ENCODE peak calls at places on chromosomes 4 and X, in six cellular contexts. O is endothelial cell; I is left lobe of liver; B is activated CD8-positive, alpha-beta memory T cell treated with anti-CD3 and anti-CD28 coated beads, Interleukin-2, amount 50 U/mL, for 48 hours; J is AG10803; K is amniotic stem cell. Q is an unnamed sample.

GRCh38 chr4:2835978-2836377 is 7.7 kb upstream of the ADD1 start:
- DNase-seq in O (no peak), I (peak), B (no peak), J (no peak), K (no peak), Q (no peak)

GRCh38 chr4:53490965-53491622 is 100.2 kb downstream of the LNX1 start:
- DNase-seq in O (peak), I (no peak), B (no peak), J (peak), K (peak), Q (peak)

GRCh38 chrX:47831788-47832187 is 4.9 kb upstream of the ZNF81 start:
- DNase-seq in O (peak), I (peak), B (peak), J (peak), K (no peak), Q (no peak)

GRCh38 chrX:74656079-74656745 is 41.8 kb upstream of the RLIM start:
- DNase-seq in O (peak), I (no peak), B (no peak), J (peak), K (no peak), Q (no peak)

GRCh38 chr4:4417886-4418285 is 31.0 kb downstream of the NSG1 start:
- DNase-seq in O (no peak), I (no peak), B (no peak), J (no peak), K (no peak), Q (no peak)

GRCh38 chrX:3518870-3519269 is 172.4 kb upstream of the MXRA5 start:
- DNase-seq in O (no peak), I (no peak), B (no peak), J (peak), K (peak), Q (peak)

GRCh38 chr4:52958232-52958631 is 96.1 kb downstream of the RASL11B start:
- DNase-seq in O (no peak), I (no peak), B (no peak), J (peak), K (no peak), Q (no peak)

GRCh38 chrX:69555396-69556023 is 51.4 kb downstream of the NALF2 start:
- DNase-seq in O (no peak), I (no peak), B (no peak), J (no peak), K (no peak), Q (no peak)

GRCh38 chr4:65669008-65669971 is 999 bp downstream of the EPHA5 start:
- DNase-seq in O (peak), I (no peak), B (no peak), J (peak), K (no peak), Q (no peak)

GRCh38 chrX:39327255-39327654 is 526.0 kb downstream of the MID1IP1 start:
- DNase-seq in O (no peak), I (no peak), B (no peak), J (no peak), K (no peak), Q (no peak)

GRCh38 chr4:76208005-76208765 is 5.4 kb downstream of the SCARB2 start:
- DNase-seq in O (peak), I (peak), B (no peak), J (peak), K (peak), Q (peak)

GRCh38 chr4:140213736-140214135 is 59.8 kb upstream of the MAML3 start:
- DNase-seq in O (no peak), I (no peak), B (no peak), J (no peak), K (no peak), Q (no peak)

GRCh38 chr4:2289311-2289954 is 27.5 kb upstream of the MXD4 start:
- DNase-seq in O (no peak), I (peak), B (peak), J (no peak), K (no peak), Q (no peak)

GRCh38 chr4:76981649-76982048 is 32.1 kb downstream of the SEPTIN11 start:
- DNase-seq in O (no peak), I (no peak), B (no peak), J (no peak), K (no peak), Q (no peak)

GRCh38 chr4:172173206-172173605 is 360.0 kb downstream of the GALNTL6 start:
- DNase-seq in O (no peak), I (no peak), B (no peak), J (no peak), K (no peak), Q (no peak)

GRCh38 chr4:83870551-83870950 is 334.6 kb downstream of the GPAT3 start:
- DNase-seq in O (no peak), I (no peak), B (no peak), J (no peak), K (no peak), Q (no peak)

GRCh38 chr4:90543419-90544170 is 416.4 kb downstream of the CCSER1 start:
- DNase-seq in O (no peak), I (no peak), B (no peak), J (no peak), K (no peak), Q (no peak)

GRCh38 chrX:31679861-31680260 is 608.0 kb upstream of the FTHL17 start:
- DNase-seq in O (no peak), I (no peak), B (no peak), J (no peak), K (no peak), Q (no peak)

GRCh38 chr4:114384629-114385028 is 214.0 kb upstream of the UGT8 start:
- DNase-seq in O (peak), I (no peak), B (no peak), J (peak), K (peak), Q (no peak)

GRCh38 chr4:130336585-130337217 is 1240.7 kb downstream of the C4orf33 start:
- DNase-seq in O (no peak), I (no peak), B (no peak), J (peak), K (peak), Q (no peak)

GRCh38 chr4:92599044-92599443 is 295.3 kb downstream of the GRID2 start:
- DNase-seq in O (no peak), I (no peak), B (no peak), J (no peak), K (no peak), Q (no peak)

GRCh38 chr4:150960818-150961217 is 54.3 kb downstream of the LRBA start:
- DNase-seq in O (peak), I (no peak), B (peak), J (peak), K (no peak), Q (no peak)

Q was measured in right atrium auricular region.